ENCODE peak calls at places on chromosomes 7 and 10, in eight cellular contexts. H is substantia nigra; Y is spleen; P is NT2/D1; T is stimulated activated CD4-positive, alpha-beta T cell treated with anti-CD3 and anti-CD28 coated beads, Interleukin-4, amount 100 ng/mL, for 48 hours; J is germinal center; S is lower lobe of right lung; C is PC-3. M is an unnamed sample.

GRCh38 chr10:13882112-13882711 is 295.4 kb downstream of the PRPF18 start:
- DNase-seq in H (no peak), Y (no peak), P (peak), T (no peak), J (no peak), S (peak), C (peak), M (no peak)

GRCh38 chr10:34956756-34957155 is 133.4 kb downstream of the CUL2 start:
- DNase-seq in H (no peak), Y (no peak), P (no peak), T (no peak), J (no peak), S (no peak), C (peak), M (no peak)

GRCh38 chr10:132648072-132648855 is 110.7 kb downstream of the INPP5A start:
- DNase-seq in H (peak), Y (peak), P (no peak), T (no peak), J (no peak), S (peak), C (no peak), M (no peak)

GRCh38 chr10:75588031-75588430 is 156.6 kb downstream of the LRMDA start:
- DNase-seq in H (no peak), Y (no peak), P (no peak), T (no peak), J (no peak), S (no peak), C (no peak), M (no peak)

GRCh38 chr7:26005683-26006410 is 146.2 kb upstream of the NFE2L3 start:
- DNase-seq in H (no peak), Y (no peak), P (no peak), T (no peak), J (no peak), S (no peak), C (no peak), M (no peak)

GRCh38 chr7:133303931-133304330 is 51.1 kb downstream of the EXOC4 start:
- DNase-seq in H (no peak), Y (no peak), P (no peak), T (no peak), J (no peak), S (no peak), C (no peak), M (no peak)

GRCh38 chr10:114271014-114271778 is 32.1 kb downstream of the VWA2 start:
- DNase-seq in H (no peak), Y (no peak), P (no peak), T (no peak), J (no peak), S (no peak), C (peak), M (no peak)

GRCh38 chr10:133044502-133044901 is 43.2 kb upstream of the ADGRA1 start:
- DNase-seq in H (no peak), Y (no peak), P (no peak), T (no peak), J (no peak), S (no peak), C (no peak), M (no peak)

GRCh38 chr10:79023489-79024162 is 45.1 kb upstream of the ZMIZ1 start:
- DNase-seq in H (no peak), Y (peak), P (no peak), T (no peak), J (no peak), S (peak), C (no peak), M (no peak)

GRCh38 chr10:97944772-97945171 is 85.6 kb downstream of the CRTAC1 start:
- DNase-seq in H (no peak), Y (no peak), P (no peak), T (no peak), J (no peak), S (no peak), C (no peak), M (no peak)

GRCh38 chr10:49700997-49701396 is 21.5 kb downstream of the C10orf53 start:
- DNase-seq in H (no peak), Y (no peak), P (no peak), T (no peak), J (no peak), S (no peak), C (peak), M (no peak)

GRCh38 chr7:136857573-136857972 is 10.9 kb upstream of the CHRM2 start:
- DNase-seq in H (no peak), Y (no peak), P (no peak), T (no peak), J (no peak), S (no peak), C (peak), M (no peak)

GRCh38 chr7:22586806-22587180 is 86.8 kb upstream of the STEAP1B start:
- DNase-seq in H (no peak), Y (no peak), P (peak), T (no peak), J (no peak), S (no peak), C (peak), M (no peak)